ENCODE peak calls at places on chromosome 7, in nine cellular contexts. One of them, this sample, is unnamed.

GRCh38 chr7:155998766-155999630 is 186.7 kb upstream of the SHH start:
- DNase-seq in stomach: no peak
- DNase-seq in astrocyte of the spinal cord: no peak
- DNase-seq in mammary epithelial cell: no peak
- DNase-seq in HL-60: no peak
- DNase-seq in IMR-90: no peak
- DNase-seq in A549: no peak
- DNase-seq in cardiac muscle cell: no peak
- DNase-seq in right lobe of liver: no peak
- DNase-seq in this sample: no peak

GRCh38 chr7:66452165-66452564 is 176.5 kb upstream of the KCTD7 start:
- DNase-seq in stomach: no peak
- DNase-seq in astrocyte of the spinal cord: peak
- DNase-seq in mammary epithelial cell: no peak
- DNase-seq in HL-60: no peak
- DNase-seq in IMR-90: peak
- DNase-seq in A549: no peak
- DNase-seq in cardiac muscle cell: no peak
- DNase-seq in right lobe of liver: no peak
- DNase-seq in this sample: no peak

GRCh38 chr7:36217211-36217960 is 64.3 kb downstream of the EEPD1 start:
- DNase-seq in stomach: no peak
- DNase-seq in astrocyte of the spinal cord: no peak
- DNase-seq in mammary epithelial cell: no peak
- DNase-seq in HL-60: no peak
- DNase-seq in IMR-90: no peak
- DNase-seq in A549: no peak
- DNase-seq in cardiac muscle cell: no peak
- DNase-seq in right lobe of liver: no peak
- DNase-seq in this sample: no peak

GRCh38 chr7:84372155-84372621 is 177.6 kb upstream of the SEMA3A start:
- DNase-seq in stomach: no peak
- DNase-seq in astrocyte of the spinal cord: peak
- DNase-seq in mammary epithelial cell: peak
- DNase-seq in HL-60: no peak
- DNase-seq in IMR-90: peak
- DNase-seq in A549: no peak
- DNase-seq in cardiac muscle cell: peak
- DNase-seq in right lobe of liver: no peak
- DNase-seq in this sample: no peak

GRCh38 chr7:43646603-43647313 is 63.9 kb downstream of the STK17A start:
- DNase-seq in stomach: no peak
- DNase-seq in astrocyte of the spinal cord: peak
- DNase-seq in mammary epithelial cell: no peak
- DNase-seq in HL-60: no peak
- DNase-seq in IMR-90: peak
- DNase-seq in A549: no peak
- DNase-seq in cardiac muscle cell: peak
- DNase-seq in right lobe of liver: no peak
- DNase-seq in this sample: no peak

GRCh38 chr7:31029674-31030073 is 22.4 kb upstream of the ADCYAP1R1 start:
- DNase-seq in stomach: no peak
- DNase-seq in astrocyte of the spinal cord: no peak
- DNase-seq in mammary epithelial cell: no peak
- DNase-seq in HL-60: no peak
- DNase-seq in IMR-90: no peak
- DNase-seq in A549: no peak
- DNase-seq in cardiac muscle cell: no peak
- DNase-seq in right lobe of liver: no peak
- DNase-seq in this sample: no peak

GRCh38 chr7:74300951-74301350 is 11.7 kb downstream of the CLIP2 start:
- DNase-seq in stomach: no peak
- DNase-seq in astrocyte of the spinal cord: no peak
- DNase-seq in mammary epithelial cell: no peak
- DNase-seq in HL-60: no peak
- DNase-seq in IMR-90: no peak
- DNase-seq in A549: no peak
- DNase-seq in cardiac muscle cell: no peak
- DNase-seq in right lobe of liver: no peak
- DNase-seq in this sample: no peak

GRCh38 chr7:123738808-123739207 is 10.0 kb downstream of the WASL start:
- DNase-seq in stomach: no peak
- DNase-seq in astrocyte of the spinal cord: no peak
- DNase-seq in mammary epithelial cell: no peak
- DNase-seq in HL-60: no peak
- DNase-seq in IMR-90: no peak
- DNase-seq in A549: no peak
- DNase-seq in cardiac muscle cell: no peak
- DNase-seq in right lobe of liver: no peak
- DNase-seq in this sample: no peak

GRCh38 chr7:130904031-130904757 is 170.2 kb upstream of the KLF14 start:
- DNase-seq in stomach: no peak
- DNase-seq in astrocyte of the spinal cord: peak
- DNase-seq in mammary epithelial cell: peak
- DNase-seq in HL-60: no peak
- DNase-seq in IMR-90: peak
- DNase-seq in A549: peak
- DNase-seq in cardiac muscle cell: peak
- DNase-seq in right lobe of liver: peak
- DNase-seq in this sample: no peak

GRCh38 chr7:77933394-77933793 is 134.8 kb downstream of the PHTF2 start:
- DNase-seq in stomach: no peak
- DNase-seq in astrocyte of the spinal cord: peak
- DNase-seq in mammary epithelial cell: peak
- DNase-seq in HL-60: no peak
- DNase-seq in IMR-90: peak
- DNase-seq in A549: peak
- DNase-seq in cardiac muscle cell: peak
- DNase-seq in right lobe of liver: no peak
- DNase-seq in this sample: no peak

DNA sequence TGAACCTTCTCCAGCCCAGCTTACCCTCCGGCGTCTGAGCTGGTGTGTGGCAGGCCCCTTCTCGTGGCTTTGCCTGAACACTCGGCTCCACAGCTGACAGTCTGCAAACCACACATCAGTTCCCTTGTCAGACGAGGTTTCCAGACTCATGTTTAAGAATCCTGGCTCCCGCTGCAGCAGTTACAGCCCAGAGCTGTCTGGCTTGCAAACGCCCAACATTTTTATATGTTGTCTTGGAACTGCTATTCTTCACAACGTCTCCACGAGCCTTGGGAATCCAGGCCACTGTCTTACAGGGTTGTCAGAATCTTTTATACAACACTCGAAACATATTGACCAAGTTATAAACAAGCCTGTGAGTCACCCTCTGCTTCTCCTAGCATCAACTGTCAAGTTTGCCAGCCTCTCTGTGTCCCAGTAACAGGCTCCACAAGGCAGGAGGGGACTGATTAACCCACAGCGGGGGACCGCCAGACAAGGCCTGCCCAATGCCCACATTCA is 68.1 kb downstream of the TNS3 start:
- DNase-seq in stomach: no peak
- DNase-seq in astrocyte of the spinal cord: peak
- DNase-seq in mammary epithelial cell: no peak
- DNase-seq in HL-60: no peak
- DNase-seq in IMR-90: peak
- DNase-seq in A549: no peak
- DNase-seq in cardiac muscle cell: peak
- DNase-seq in right lobe of liver: no peak
- DNase-seq in this sample: no peak
- H3K4me3 ChIP-seq in stomach: no peak
- H3K4me3 ChIP-seq in astrocyte of the spinal cord: no peak
- H3K4me3 ChIP-seq in mammary epithelial cell: no peak
- H3K4me3 ChIP-seq in HL-60: no peak
- H3K4me3 ChIP-seq in IMR-90: no peak
- H3K4me3 ChIP-seq in A549: no peak
- H3K4me3 ChIP-seq in cardiac muscle cell: no peak
- H3K4me3 ChIP-seq in right lobe of liver: no peak
- H3K4me3 ChIP-seq in this sample: no peak

GRCh38 chr7:101722247-101722646 is 93.2 kb upstream of the MYL10 start:
- DNase-seq in stomach: no peak
- DNase-seq in astrocyte of the spinal cord: no peak
- DNase-seq in mammary epithelial cell: no peak
- DNase-seq in HL-60: no peak
- DNase-seq in IMR-90: peak
- DNase-seq in A549: no peak
- DNase-seq in cardiac muscle cell: no peak
- DNase-seq in right lobe of liver: no peak
- DNase-seq in this sample: no peak

GRCh38 chr7:101718747-101719260 is 89.7 kb upstream of the MYL10 start:
- DNase-seq in stomach: no peak
- DNase-seq in astrocyte of the spinal cord: no peak
- DNase-seq in mammary epithelial cell: no peak
- DNase-seq in HL-60: no peak
- DNase-seq in IMR-90: no peak
- DNase-seq in A549: no peak
- DNase-seq in cardiac muscle cell: no peak
- DNase-seq in right lobe of liver: no peak
- DNase-seq in this sample: no peak

GRCh38 chr7:101720324-101720723 is 91.2 kb upstream of the MYL10 start:
- DNase-seq in stomach: no peak
- DNase-seq in astrocyte of the spinal cord: no peak
- DNase-seq in mammary epithelial cell: no peak
- DNase-seq in HL-60: no peak
- DNase-seq in IMR-90: no peak
- DNase-seq in A549: no peak
- DNase-seq in cardiac muscle cell: no peak
- DNase-seq in right lobe of liver: no peak
- DNase-seq in this sample: no peak

GRCh38 chr7:101714097-101714496 is 85.0 kb upstream of the MYL10 start:
- DNase-seq in stomach: no peak
- DNase-seq in astrocyte of the spinal cord: no peak
- DNase-seq in mammary epithelial cell: no peak
- DNase-seq in HL-60: no peak
- DNase-seq in IMR-90: no peak
- DNase-seq in A549: no peak
- DNase-seq in cardiac muscle cell: no peak
- DNase-seq in right lobe of liver: no peak
- DNase-seq in this sample: no peak

DNA sequence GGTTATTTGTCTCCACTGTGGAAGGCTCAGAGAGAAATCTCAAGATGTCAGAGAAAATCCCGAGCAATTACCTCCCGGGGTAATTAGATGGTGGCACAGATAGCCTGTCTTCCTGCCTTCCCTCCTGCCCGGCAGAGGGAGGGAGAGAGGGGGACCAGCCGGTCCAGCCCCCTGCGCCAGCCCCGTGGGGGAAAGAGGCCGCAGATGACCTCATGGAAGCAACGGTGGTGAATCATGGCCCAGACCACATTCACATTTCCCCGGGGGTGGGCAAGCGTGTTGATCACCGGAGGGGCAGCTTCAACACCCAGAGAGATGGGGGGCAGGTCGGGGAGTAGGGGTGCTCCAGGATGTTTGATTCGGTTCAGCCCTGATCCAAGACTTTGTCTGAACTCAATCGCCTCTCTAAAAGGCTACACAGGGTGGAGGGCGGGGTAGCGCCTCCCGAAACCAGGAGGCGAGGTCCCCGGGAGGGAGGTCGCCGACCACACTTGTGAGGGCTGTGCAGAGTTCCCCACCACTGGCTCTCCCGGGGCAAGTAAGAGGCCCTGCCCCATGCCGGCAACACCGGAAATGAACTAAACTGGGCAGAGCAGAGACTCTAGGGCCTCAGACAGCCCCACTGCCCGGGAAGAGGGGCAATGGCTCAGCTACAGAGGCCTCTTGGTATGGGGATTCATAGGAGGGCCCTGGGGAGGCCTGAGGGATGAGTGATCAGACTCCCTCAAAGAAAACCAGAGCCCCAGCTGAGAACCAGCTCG is 89.1 kb upstream of the MYL10 start:
- DNase-seq in stomach: no peak
- DNase-seq in astrocyte of the spinal cord: peak
- DNase-seq in mammary epithelial cell: no peak
- DNase-seq in HL-60: peak
- DNase-seq in IMR-90: peak
- DNase-seq in A549: no peak
- DNase-seq in cardiac muscle cell: peak
- DNase-seq in right lobe of liver: peak
- DNase-seq in this sample: no peak
- TF ChIP-seq CTCF in stomach: no peak
- TF ChIP-seq CTCF in astrocyte of the spinal cord: no peak
- TF ChIP-seq CTCF in mammary epithelial cell: no peak
- TF ChIP-seq CTCF in HL-60: no peak
- TF ChIP-seq CTCF in IMR-90: no peak
- TF ChIP-seq CTCF in A549: no peak
- TF ChIP-seq CTCF in cardiac muscle cell: no peak
- TF ChIP-seq CTCF in right lobe of liver: no peak
- TF ChIP-seq CTCF in this sample: no peak

GRCh38 chr7:92595281-92595680 is 5.1 kb upstream of the FAM133B start:
- DNase-seq in stomach: no peak
- DNase-seq in astrocyte of the spinal cord: peak
- DNase-seq in mammary epithelial cell: peak
- DNase-seq in HL-60: no peak
- DNase-seq in IMR-90: peak
- DNase-seq in A549: no peak
- DNase-seq in cardiac muscle cell: no peak
- DNase-seq in right lobe of liver: no peak
- DNase-seq in this sample: no peak
- H3K4me3 ChIP-seq in stomach: no peak
- H3K4me3 ChIP-seq in astrocyte of the spinal cord: no peak
- H3K4me3 ChIP-seq in mammary epithelial cell: no peak
- H3K4me3 ChIP-seq in HL-60: no peak
- H3K4me3 ChIP-seq in IMR-90: no peak
- H3K4me3 ChIP-seq in A549: no peak
- H3K4me3 ChIP-seq in cardiac muscle cell: no peak
- H3K4me3 ChIP-seq in right lobe of liver: no peak
- H3K4me3 ChIP-seq in this sample: no peak

GRCh38 chr7:21980921-21981320 is 35.2 kb upstream of the CDCA7L start:
- DNase-seq in stomach: no peak
- DNase-seq in astrocyte of the spinal cord: no peak
- DNase-seq in mammary epithelial cell: no peak
- DNase-seq in HL-60: no peak
- DNase-seq in IMR-90: no peak
- DNase-seq in A549: no peak
- DNase-seq in cardiac muscle cell: no peak
- DNase-seq in right lobe of liver: no peak
- DNase-seq in this sample: no peak

GRCh38 chr7:21981524-21981923 is 35.8 kb upstream of the CDCA7L start:
- DNase-seq in stomach: no peak
- DNase-seq in astrocyte of the spinal cord: no peak
- DNase-seq in mammary epithelial cell: no peak
- DNase-seq in HL-60: no peak
- DNase-seq in IMR-90: no peak
- DNase-seq in A549: no peak
- DNase-seq in cardiac muscle cell: no peak
- DNase-seq in right lobe of liver: no peak
- DNase-seq in this sample: no peak

GRCh38 chr7:21986101-21986500 is 40.4 kb upstream of the CDCA7L start:
- DNase-seq in stomach: no peak
- DNase-seq in astrocyte of the spinal cord: no peak
- DNase-seq in mammary epithelial cell: no peak
- DNase-seq in HL-60: no peak
- DNase-seq in IMR-90: no peak
- DNase-seq in A549: no peak
- DNase-seq in cardiac muscle cell: no peak
- DNase-seq in right lobe of liver: no peak
- DNase-seq in this sample: no peak

DNA sequence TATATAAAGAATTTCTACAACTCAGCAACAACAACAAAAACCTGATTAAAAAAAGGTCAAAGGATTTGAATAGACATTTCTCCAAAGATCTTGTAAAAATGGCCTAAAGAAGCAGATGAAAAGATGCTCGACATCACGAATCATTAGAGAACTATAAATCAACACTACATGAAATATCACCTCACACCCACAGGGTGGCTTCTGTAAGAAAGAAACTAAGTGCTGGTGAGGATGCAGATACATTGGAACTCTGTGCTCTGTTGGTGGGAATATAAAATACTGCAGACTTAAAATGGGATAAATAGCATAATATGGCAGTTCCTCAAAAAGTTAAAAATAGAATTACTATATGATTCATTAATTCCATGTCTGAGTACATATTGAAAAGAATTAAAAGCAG is 38.3 kb upstream of the CDCA7L start:
- DNase-seq in stomach: no peak
- DNase-seq in astrocyte of the spinal cord: no peak
- DNase-seq in mammary epithelial cell: no peak
- DNase-seq in HL-60: no peak
- DNase-seq in IMR-90: no peak
- DNase-seq in A549: no peak
- DNase-seq in cardiac muscle cell: no peak
- DNase-seq in right lobe of liver: no peak
- DNase-seq in this sample: no peak
- TF ChIP-seq CTCF in stomach: no peak
- TF ChIP-seq CTCF in astrocyte of the spinal cord: no peak
- TF ChIP-seq CTCF in mammary epithelial cell: no peak
- TF ChIP-seq CTCF in HL-60: no peak
- TF ChIP-seq CTCF in IMR-90: no peak
- TF ChIP-seq CTCF in A549: no peak
- TF ChIP-seq CTCF in cardiac muscle cell: no peak
- TF ChIP-seq CTCF in right lobe of liver: no peak
- TF ChIP-seq CTCF in this sample: no peak